ENCODE peak calls at places on chromosomes 16 and 17, in eight cellular contexts. W is breast epithelium, U is esophagus squamous epithelium, R is A549, Q is tibial nerve, H is uterus, D is IMR-90, Y is heart left ventricle. J is an unnamed sample. For H3K4me1, the result is how much of the 10 kb centered on the place peaks cover.

GRCh38 chr16:65789546-65789945 is 576.9 kb upstream of the CDH5 start:
- DNase-seq in W (no peak), U (no peak), R (no peak), Q (no peak), H (no peak), D (no peak), Y (no peak), J (no peak)

GRCh38 chr17:9234404-9234945 is 213.2 kb downstream of the NTN1 start:
- DNase-seq in W (no peak), U (no peak), R (no peak), Q (no peak), H (no peak), D (no peak), Y (no peak), J (no peak)

GRCh38 chr17:69525920-69526841 is 111.7 kb downstream of the MAP2K6 start:
- DNase-seq in W (no peak), U (no peak), R (peak), Q (no peak), H (peak), D (peak), Y (no peak), J (peak)

GRCh38 chr16:27399969-27400368 is 2.0 kb upstream of the IL21R start:
- DNase-seq in W (no peak), U (no peak), R (no peak), Q (no peak), H (no peak), D (no peak), Y (no peak), J (no peak)

GRCh38 chr17:30969989-30970680 is 704 bp upstream of the RNF135 start:
- DNase-seq in W (no peak), U (no peak), R (peak), Q (no peak), H (peak), D (no peak), Y (no peak), J (no peak)

GRCh38 chr17:40071720-40072480 is 9.1 kb downstream of the THRA start:
- DNase-seq in W (peak), U (no peak), R (no peak), Q (peak), H (peak), D (no peak), Y (peak), J (peak)

GRCh38 chr16:57530104-57530522 is 6.3 kb downstream of the CCDC102A start:
- DNase-seq in W (no peak), U (no peak), R (no peak), Q (no peak), H (peak), D (peak), Y (peak), J (peak)

GRCh38 chr17:70736375-70736957 is 567.1 kb downstream of the KCNJ2 start:
- DNase-seq in W (no peak), U (no peak), R (no peak), Q (no peak), H (no peak), D (no peak), Y (no peak), J (no peak)

GRCh38 chr17:4833941-4834501 is 881 bp downstream of the MINK1 start:
- DNase-seq in W (no peak), U (no peak), R (no peak), Q (no peak), H (no peak), D (peak), Y (peak), J (peak)

GRCh38 chr16:55000595-55000994 is 69.9 kb downstream of the IRX5 start:
- DNase-seq in W (no peak), U (no peak), R (no peak), Q (no peak), H (no peak), D (no peak), Y (no peak), J (no peak)

GRCh38 chr16:2981177-2981898 is 1.1 kb upstream of the PKMYT1 start:
- DNase-seq in W (no peak), U (no peak), R (no peak), Q (no peak), H (no peak), D (no peak), Y (no peak), J (no peak)

GRCh38 chr17:7020894-7021664 is 1.8 kb upstream of the BCL6B start:
- DNase-seq in W (no peak), U (no peak), R (no peak), Q (no peak), H (no peak), D (no peak), Y (no peak), J (no peak)

GRCh38 chr17:69523252-69523861 is 108.9 kb downstream of the MAP2K6 start:
- DNase-seq in W (no peak), U (no peak), R (peak), Q (no peak), H (no peak), D (peak), Y (no peak), J (no peak)

GRCh38 chr16:47072158-47072557 is 71.6 kb downstream of the NETO2 start:
- DNase-seq in W (no peak), U (no peak), R (no peak), Q (no peak), H (no peak), D (no peak), Y (no peak), J (no peak)

GRCh38 chr17:63249256-63250006 is 196.7 kb downstream of the CYB561 start:
- DNase-seq in W (no peak), U (no peak), R (no peak), Q (no peak), H (no peak), D (peak), Y (no peak), J (no peak)

GRCh38 chr17:42342242-42343008 is 45.8 kb downstream of the STAT3 start:
- DNase-seq in W (no peak), U (no peak), R (no peak), Q (no peak), H (no peak), D (peak), Y (no peak), J (peak)

GRCh38 chr17:57924677-57925076 is 30.5 kb downstream of the CUEDC1 start:
- DNase-seq in W (no peak), U (no peak), R (no peak), Q (no peak), H (no peak), D (no peak), Y (peak), J (no peak)

GRCh38 chr16:4601317-4602186 is 13.1 kb downstream of the UBALD1 start:
- DNase-seq in W (peak), U (no peak), R (no peak), Q (no peak), H (peak), D (peak), Y (no peak), J (peak)

GRCh38 chr16:84315422-84315821 is 20.7 kb downstream of the WFDC1 start:
- DNase-seq in W (no peak), U (no peak), R (no peak), Q (no peak), H (no peak), D (peak), Y (no peak), J (peak)

GRCh38 chr17:32822996-32823395 is 53.9 kb downstream of the MYO1D start:
- DNase-seq in W (no peak), U (no peak), R (no peak), Q (no peak), H (no peak), D (no peak), Y (no peak), J (no peak)

GRCh38 chr16:57977418-57978069 is 6.6 kb upstream of the CNGB1 start:
- DNase-seq in W (no peak), U (no peak), R (no peak), Q (no peak), H (no peak), D (no peak), Y (no peak), J (no peak)

GRCh38 chr16:27547134-27547533 is 2.6 kb downstream of the GTF3C1 start:
- DNase-seq in W (no peak), U (no peak), R (no peak), Q (no peak), H (peak), D (peak), Y (peak), J (peak)

GRCh38 chr17:41766135-41766534 is 20.4 kb downstream of the JUP start:
- DNase-seq in W (no peak), U (no peak), R (no peak), Q (no peak), H (no peak), D (no peak), Y (no peak), J (no peak)

GRCh38 chr16:64858076-64858475 is 263.8 kb downstream of the CDH11 start:
- DNase-seq in W (no peak), U (no peak), R (no peak), Q (no peak), H (no peak), D (peak), Y (no peak), J (no peak)

GRCh38 chr17:67456889-67457288 is 79.8 kb downstream of the PITPNC1 start:
- DNase-seq in W (no peak), U (no peak), R (no peak), Q (no peak), H (no peak), D (no peak), Y (no peak), J (no peak)

GRCh38 chr17:16910341-16910740 is 61.6 kb downstream of the TNFRSF13B start:
- DNase-seq in W (no peak), U (no peak), R (no peak), Q (no peak), H (no peak), D (no peak), Y (no peak), J (no peak)

GRCh38 chr17:67044016-67044772 is at the start of gene CACNG1:
- DNase-seq in W (no peak), U (no peak), R (no peak), Q (no peak), H (no peak), D (no peak), Y (no peak), J (no peak)

GRCh38 chr16:50861926-50862325 is 120.0 kb downstream of the CYLD start:
- DNase-seq in W (no peak), U (no peak), R (peak), Q (no peak), H (no peak), D (peak), Y (no peak), J (no peak)

GRCh38 chr16:30368122-30368791 is 2.0 kb downstream of the TBC1D10B start:
- DNase-seq in W (no peak), U (no peak), R (no peak), Q (no peak), H (no peak), D (peak), Y (peak), J (peak)

GRCh38 chr16:71311553-71312158 is 22.5 kb upstream of the CMTR2 start:
- DNase-seq in W (no peak), U (no peak), R (peak), Q (no peak), H (no peak), D (peak), Y (no peak), J (no peak)

GRCh38 chr17:21171309-21171922 is 42.5 kb downstream of the TMEM11 start:
- DNase-seq in W (no peak), U (no peak), R (no peak), Q (no peak), H (no peak), D (no peak), Y (no peak), J (no peak)

GRCh38 chr16:2231016-2231931 is 5.0 kb upstream of the DNASE1L2 start:
- DNase-seq in W (no peak), U (no peak), R (no peak), Q (no peak), H (no peak), D (no peak), Y (no peak), J (no peak)

GRCh38 chr17:48704521-48704920 is 17.8 kb downstream of the PRAC1 start:
- DNase-seq in W (no peak), U (no peak), R (no peak), Q (no peak), H (no peak), D (no peak), Y (no peak), J (no peak)

GRCh38 chr16:5000573-5001001 is 33.1 kb downstream of the NAGPA start:
- DNase-seq in W (no peak), U (no peak), R (no peak), Q (no peak), H (no peak), D (no peak), Y (no peak), J (no peak)

GRCh38 chr17:61816538-61816937 is 46.8 kb downstream of the BRIP1 start:
- DNase-seq in W (no peak), U (no peak), R (no peak), Q (no peak), H (no peak), D (peak), Y (no peak), J (no peak)

GRCh38 chr17:40035162-40035559 is 19.0 kb downstream of the MED24 start:
- DNase-seq in W (no peak), U (no peak), R (peak), Q (no peak), H (no peak), D (peak), Y (no peak), J (no peak)

DNA sequence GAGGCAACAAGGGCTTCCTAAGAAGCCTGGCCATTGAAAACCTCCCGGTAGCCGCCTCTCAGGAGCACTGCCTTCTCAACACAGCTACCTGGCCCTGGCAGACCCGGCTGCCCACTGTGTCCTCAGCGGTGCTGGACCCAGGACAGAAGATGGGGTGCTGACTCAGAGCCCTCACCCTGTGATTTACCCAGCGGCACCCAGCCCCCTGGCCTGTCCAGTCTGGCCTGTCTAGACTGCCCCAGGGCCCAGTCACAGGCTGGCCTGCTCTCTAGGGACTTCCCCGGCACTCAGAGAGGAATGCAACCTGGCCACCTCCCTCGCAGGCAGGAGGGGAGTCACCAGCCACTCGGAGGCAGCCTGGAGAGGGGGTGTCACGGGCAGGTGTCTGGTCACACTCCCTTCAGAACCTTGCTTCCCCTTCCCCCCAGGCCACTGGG is 20.1 kb downstream of the PIEZO1 start:
- DNase-seq in W (peak), U (no peak), R (no peak), Q (no peak), H (no peak), D (peak), Y (no peak), J (no peak)
- H3K4me1 ChIP-seq in W (half or more), U (half or more), R (half or more), Q (under half), H (under half), D (under half), Y (under half), J (under half)

GRCh38 chr17:74776990-74777389 is 845 bp upstream of the NAT9 start:
- DNase-seq in W (no peak), U (no peak), R (no peak), Q (no peak), H (no peak), D (no peak), Y (no peak), J (no peak)
- H3K4me3 ChIP-seq in W (peak), U (peak), R (peak), Q (peak), H (peak), D (peak), Y (peak), J (peak)

GRCh38 chr17:75077490-75078096 is 10.2 kb upstream of the SLC16A5 start:
- DNase-seq in W (no peak), U (no peak), R (no peak), Q (no peak), H (peak), D (no peak), Y (peak), J (peak)
- TF ChIP-seq POLR2A in W (no peak), U (peak), R (no peak), Q (no peak), H (peak), D (no peak), Y (no peak), J (no peak)

DNA sequence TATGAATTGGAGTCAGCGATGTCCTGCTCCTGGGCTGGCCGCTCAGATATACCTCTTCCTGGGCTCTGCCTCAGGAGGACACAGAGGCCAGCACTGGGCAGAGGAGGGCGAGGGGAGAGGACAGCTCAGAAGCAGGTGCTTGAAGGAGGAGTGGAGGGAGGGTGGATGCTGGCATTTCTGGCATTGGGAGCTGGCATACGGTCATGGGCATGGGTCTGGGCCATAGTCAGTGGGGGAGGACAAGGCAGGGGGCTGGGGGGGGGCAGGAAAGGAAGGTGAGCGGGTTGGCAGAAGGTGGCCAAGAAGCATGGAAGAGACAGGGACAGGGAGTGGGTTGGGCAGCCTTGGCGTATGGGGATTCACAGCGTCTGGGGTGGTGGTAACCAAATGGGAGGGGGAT is 16.7 kb upstream of the RAP1GAP2 start:
- DNase-seq in W (no peak), U (no peak), R (no peak), Q (no peak), H (no peak), D (no peak), Y (no peak), J (no peak)
- H3K4me1 ChIP-seq in W (under half), U (under half), R (under half), Q (under half), H (under half), D (under half), Y (under half), J (under half)

GRCh38 chr16:11674818-11675560 is 6.7 kb downstream of the SNN start:
- DNase-seq in W (peak), U (no peak), R (no peak), Q (no peak), H (no peak), D (peak), Y (no peak), J (no peak)
- H3K4me3 ChIP-seq in W (no peak), U (no peak), R (no peak), Q (no peak), H (no peak), D (no peak), Y (no peak), J (no peak)

GRCh38 chr17:1774390-1775176 is 12.7 kb downstream of the SERPINF1 start:
- DNase-seq in W (no peak), U (no peak), R (no peak), Q (no peak), H (no peak), D (no peak), Y (no peak), J (no peak)

GRCh38 chr17:1776328-1776727 is 14.5 kb downstream of the SERPINF1 start:
- DNase-seq in W (no peak), U (no peak), R (no peak), Q (no peak), H (no peak), D (no peak), Y (no peak), J (no peak)

GRCh38 chr17:1776857-1777256 is 15.0 kb downstream of the SERPINF1 start:
- DNase-seq in W (no peak), U (no peak), R (no peak), Q (no peak), H (no peak), D (no peak), Y (no peak), J (no peak)

GRCh38 chr17:1769826-1770477 is 8.1 kb downstream of the SERPINF1 start:
- DNase-seq in W (peak), U (no peak), R (peak), Q (no peak), H (no peak), D (no peak), Y (no peak), J (no peak)

DNA sequence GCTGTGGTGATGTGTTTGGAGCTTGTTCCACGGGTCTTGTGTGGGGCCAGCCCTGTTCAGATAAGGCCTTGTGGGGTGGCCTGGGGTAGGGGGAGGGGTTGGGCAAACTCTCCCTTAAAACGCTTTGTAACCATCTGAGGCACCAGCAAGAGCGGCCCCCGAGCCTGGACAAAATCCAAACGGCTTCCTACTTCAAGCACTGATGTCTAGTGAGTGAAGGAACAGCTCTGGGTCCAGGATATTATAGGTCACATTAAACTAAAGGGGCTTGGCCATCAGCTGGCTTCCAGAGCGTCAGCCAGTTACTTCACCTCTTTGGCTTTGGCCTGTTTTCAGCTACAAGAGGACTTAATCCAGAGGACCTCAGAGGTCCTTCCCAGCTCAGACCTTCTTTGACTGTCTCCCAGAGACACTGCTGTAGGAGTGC is 11.9 kb downstream of the SERPINF1 start:
- DNase-seq in W (peak), U (no peak), R (no peak), Q (no peak), H (peak), D (no peak), Y (no peak), J (no peak)
- TF ChIP-seq POLR2A in W (no peak), U (no peak), R (no peak), Q (no peak), H (no peak), D (no peak), Y (no peak), J (no peak)

GRCh38 chr17:27548369-27548768 is 82.6 kb upstream of the LGALS9 start:
- DNase-seq in W (no peak), U (no peak), R (no peak), Q (no peak), H (no peak), D (no peak), Y (no peak), J (no peak)

GRCh38 chr17:27546624-27547300 is 84.2 kb upstream of the LGALS9 start:
- DNase-seq in W (no peak), U (no peak), R (no peak), Q (no peak), H (no peak), D (peak), Y (no peak), J (no peak)

GRCh38 chr17:27549251-27549919 is 81.6 kb upstream of the LGALS9 start:
- DNase-seq in W (no peak), U (no peak), R (no peak), Q (no peak), H (no peak), D (no peak), Y (no peak), J (no peak)

GRCh38 chr17:27545562-27546229 is 85.3 kb upstream of the LGALS9 start:
- DNase-seq in W (no peak), U (no peak), R (no peak), Q (no peak), H (no peak), D (peak), Y (no peak), J (no peak)

GRCh38 chr17:27547301-27547683 is 83.7 kb upstream of the LGALS9 start:
- DNase-seq in W (no peak), U (no peak), R (no peak), Q (no peak), H (no peak), D (no peak), Y (no peak), J (no peak)
- H3K4me1 ChIP-seq in W (under half), U (under half), R (half or more), Q (under half), H (under half), D (under half), Y (under half), J (under half)

DNA sequence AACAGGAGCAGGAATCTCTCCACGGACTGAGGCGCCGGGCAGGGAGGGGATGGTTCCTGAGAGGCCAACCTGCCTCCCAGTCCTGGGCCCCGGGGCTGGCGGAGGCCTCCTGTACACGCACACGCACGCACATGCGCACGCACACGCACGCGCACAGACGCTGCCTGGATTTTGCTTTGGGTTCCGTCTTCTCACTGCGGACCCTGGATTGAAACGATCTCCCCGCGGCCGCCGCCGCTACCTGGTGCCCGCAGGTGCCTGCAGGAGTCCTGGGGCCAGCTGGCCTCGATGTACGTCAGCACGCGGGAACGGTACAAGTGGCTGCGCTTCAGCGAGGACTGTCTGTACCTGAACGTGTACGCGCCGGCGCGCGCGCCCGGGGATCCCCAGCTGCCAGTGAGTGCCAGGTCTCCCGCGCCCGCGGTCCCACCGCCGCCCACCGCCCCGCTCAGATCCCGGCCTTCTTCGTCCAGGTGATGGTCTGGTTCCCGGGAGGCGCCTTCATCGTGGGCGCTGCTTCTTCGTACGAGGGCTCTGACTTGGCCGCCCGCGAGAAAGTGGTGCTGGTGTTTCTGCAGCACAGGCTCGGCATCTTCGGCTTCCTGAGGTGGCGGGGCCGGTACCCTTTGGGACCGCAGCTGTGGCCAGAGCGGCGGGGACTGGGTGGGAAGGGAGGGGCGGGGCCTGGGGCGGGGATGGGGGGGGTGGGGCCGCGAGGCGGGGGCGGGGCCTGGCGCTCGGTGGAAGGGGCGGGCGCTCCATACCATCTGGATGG is 12.2 kb downstream of the CES4A start:
- DNase-seq in W (peak), U (no peak), R (peak), Q (peak), H (peak), D (no peak), Y (peak), J (peak)
- H3K4me3 ChIP-seq in W (peak), U (peak), R (peak), Q (peak), H (peak), D (peak), Y (peak), J (peak)